ENCODE peak calls at places on chromosomes 2 and 18, in eight cellular contexts. B is GM13976; D is AG04449; Y is esophagus squamous epithelium; R is RWPE1; Q is fibroblast of lung; U is activated B cell treated with CpG ODN at 0.5 μM for 24 hours; Z is CD4-positive, alpha-beta T cell. X is an unnamed sample.

GRCh38 chr2:236720974-236721600 is 151.5 kb downstream of the ACKR3 start:
- DNase-seq in Z (no peak), D (no peak), Y (no peak), R (peak; percentile 57), U (no peak), Q (no peak), B (no peak), X (no peak)

GRCh38 chr2:231900486-231900942 is 25.7 kb downstream of the NPPC start:
- DNase-seq in R (no peak), D (no peak), U (peak; percentile 55), Y (no peak), Q (peak; percentile 58), B (peak; percentile 88), Z (peak; percentile 24), X (peak; percentile 78)

GRCh38 chr18:2486426-2486825 is 84.9 kb downstream of the METTL4 start:
- DNase-seq in Y (no peak), R (no peak), Z (no peak), Q (no peak), B (no peak), U (no peak), D (no peak), X (no peak)

GRCh38 chr18:50113726-50114125 is 81.2 kb downstream of the MYO5B start:
- DNase-seq in Y (no peak), Q (no peak), R (no peak), Z (no peak), D (no peak), U (no peak), B (no peak), X (no peak)

GRCh38 chr2:234911271-234911670 is 40.5 kb upstream of the SH3BP4 start:
- DNase-seq in D (no peak), Z (no peak), B (no peak), Y (no peak), U (no peak), R (peak; percentile 45), Q (peak; percentile 68), X (no peak)

GRCh38 chr2:120108749-120109148 is 95.9 kb downstream of the EPB41L5 start:
- DNase-seq in D (no peak), Q (peak; percentile 40), Z (no peak), Y (no peak), U (no peak), B (no peak), R (peak; percentile 62), X (no peak)

GRCh38 chr2:109368798-109369197 is 239.8 kb downstream of the SH3RF3 start:
- DNase-seq in Q (no peak), B (no peak), D (no peak), Y (no peak), Z (no peak), U (no peak), R (no peak), X (peak; percentile 52)

GRCh38 chr2:84040281-84040680 is 418.8 kb downstream of the SUCLG1 start:
- DNase-seq in D (no peak), U (no peak), Z (no peak), Q (no peak), Y (no peak), R (no peak), B (no peak), X (no peak)

GRCh38 chr2:27596627-27597026 is 13.8 kb downstream of the ZNF512 start:
- DNase-seq in U (no peak), Y (no peak), B (no peak), Q (peak; percentile 15), R (no peak), D (no peak), Z (no peak), X (no peak)

GRCh38 chr18:59479776-59480175 is 120.7 kb upstream of the LMAN1 start:
- DNase-seq in Y (no peak), U (no peak), Q (no peak), R (no peak), B (no peak), Z (no peak), D (no peak), X (no peak)

GRCh38 chr2:15560404-15560987 is 638 bp downstream of the NBAS start:
- DNase-seq in D (no peak), Z (no peak), B (peak; percentile 24), U (no peak), R (peak; percentile 38), Y (no peak), Q (peak; percentile 27), X (no peak)

DNA sequence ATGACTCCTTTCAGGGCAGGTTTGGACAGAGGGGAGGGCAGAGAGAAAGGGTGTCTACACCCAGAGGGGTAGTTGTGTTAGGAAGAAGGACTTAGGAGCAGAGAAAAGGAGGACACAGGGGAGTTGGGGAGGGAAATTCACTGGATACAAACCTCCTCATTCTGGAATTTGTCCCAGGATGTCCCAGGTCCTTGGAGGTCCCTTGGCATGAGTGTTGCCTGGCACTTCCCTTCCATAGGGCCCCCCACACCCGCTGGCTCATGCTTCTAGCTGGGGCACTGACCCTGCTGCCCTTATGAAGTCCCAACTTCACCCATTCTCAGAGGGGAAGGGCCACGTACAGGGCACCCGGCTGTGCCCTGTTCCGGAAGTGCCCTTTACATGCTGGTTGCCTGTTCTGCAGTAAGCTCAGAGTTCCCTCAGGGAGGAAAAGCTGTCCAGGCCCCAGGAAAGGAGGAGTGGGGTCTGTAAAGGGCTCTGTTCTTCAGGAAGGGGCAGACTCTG is 93.6 kb upstream of the SMAD2 start:
- DNase-seq in B (no peak), Y (no peak), D (no peak), Z (no peak), Q (no peak), U (no peak), R (no peak), X (peak; percentile 31)
- TF ChIP-seq CTCF in B (no peak), Y (no peak), D (no peak), Z (no peak), Q (no peak), U (no peak), R (peak; percentile 22), X (no peak)

GRCh38 chr2:170464268-170464667 is 250.9 kb upstream of the SP5 start:
- DNase-seq in R (no peak), B (no peak), Q (no peak), Y (no peak), D (no peak), Z (no peak), U (no peak), X (no peak)

GRCh38 chr2:170463206-170463537 is 252.0 kb upstream of the SP5 start:
- DNase-seq in D (no peak), B (no peak), R (no peak), Y (no peak), U (no peak), Z (no peak), Q (no peak), X (no peak)

GRCh38 chr2:170462433-170463205 is 252.5 kb upstream of the SP5 start:
- DNase-seq in Y (no peak), D (no peak), U (no peak), B (no peak), Q (no peak), R (no peak), Z (no peak), X (no peak)

GRCh38 chr2:170465241-170465640 is 249.9 kb upstream of the SP5 start:
- DNase-seq in U (no peak), B (no peak), D (no peak), Y (no peak), Z (no peak), Q (peak; percentile 34), R (no peak), X (no peak)

GRCh38 chr2:170461875-170462274 is 253.3 kb upstream of the SP5 start:
- DNase-seq in Y (no peak), U (no peak), Q (peak; percentile 11), B (no peak), R (no peak), D (no peak), Z (no peak), X (no peak)
- TF ChIP-seq CTCF in Y (no peak), U (no peak), Q (no peak), B (no peak), R (no peak), D (no peak), Z (no peak), X (no peak)

DNA sequence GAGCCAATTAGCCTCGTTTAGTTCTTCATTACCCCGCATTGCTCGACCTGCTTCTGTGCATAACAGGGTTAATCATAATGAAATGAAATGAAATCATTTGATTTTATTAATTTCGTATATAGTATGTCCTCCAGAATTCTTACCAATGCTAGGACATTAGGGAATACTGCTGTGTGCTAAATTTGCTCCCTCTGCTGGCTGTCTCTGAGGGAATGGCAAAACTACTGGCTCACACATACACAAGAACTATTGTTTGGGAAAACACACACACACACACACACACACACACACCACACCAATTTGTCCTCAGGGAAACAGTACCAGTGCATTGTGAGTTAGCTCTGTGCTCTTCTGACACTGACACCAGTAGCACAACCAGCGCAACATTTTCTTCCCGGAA is 273.3 kb upstream of the TCF4 start:
- DNase-seq in Z (no peak), Y (no peak), R (no peak), D (no peak), U (no peak), Q (peak; percentile 60), B (no peak), X (no peak)
- TF ChIP-seq CTCF in Z (no peak), Y (no peak), R (peak; percentile 25), D (peak; percentile 65), U (no peak), Q (peak; percentile 59), B (no peak), X (peak; percentile 43)

GRCh38 chr2:66834859-66835258 is 399.9 kb downstream of the MEIS1 start:
- DNase-seq in U (no peak), R (no peak), B (no peak), Z (no peak), Y (no peak), Q (no peak), D (no peak), X (no peak)

GRCh38 chr2:66840321-66841014 is 405.5 kb downstream of the MEIS1 start:
- DNase-seq in U (no peak), Q (peak; percentile 95), R (no peak), B (no peak), D (peak; percentile 54), Y (no peak), Z (no peak), X (no peak)

GRCh38 chr2:66843856-66844255 is 408.9 kb downstream of the MEIS1 start:
- DNase-seq in D (no peak), R (no peak), Q (no peak), Y (no peak), B (no peak), U (no peak), Z (no peak), X (no peak)

GRCh38 chr2:66836851-66837250 is 401.9 kb downstream of the MEIS1 start:
- DNase-seq in D (no peak), R (no peak), U (no peak), Y (no peak), B (no peak), Z (no peak), Q (no peak), X (no peak)

DNA sequence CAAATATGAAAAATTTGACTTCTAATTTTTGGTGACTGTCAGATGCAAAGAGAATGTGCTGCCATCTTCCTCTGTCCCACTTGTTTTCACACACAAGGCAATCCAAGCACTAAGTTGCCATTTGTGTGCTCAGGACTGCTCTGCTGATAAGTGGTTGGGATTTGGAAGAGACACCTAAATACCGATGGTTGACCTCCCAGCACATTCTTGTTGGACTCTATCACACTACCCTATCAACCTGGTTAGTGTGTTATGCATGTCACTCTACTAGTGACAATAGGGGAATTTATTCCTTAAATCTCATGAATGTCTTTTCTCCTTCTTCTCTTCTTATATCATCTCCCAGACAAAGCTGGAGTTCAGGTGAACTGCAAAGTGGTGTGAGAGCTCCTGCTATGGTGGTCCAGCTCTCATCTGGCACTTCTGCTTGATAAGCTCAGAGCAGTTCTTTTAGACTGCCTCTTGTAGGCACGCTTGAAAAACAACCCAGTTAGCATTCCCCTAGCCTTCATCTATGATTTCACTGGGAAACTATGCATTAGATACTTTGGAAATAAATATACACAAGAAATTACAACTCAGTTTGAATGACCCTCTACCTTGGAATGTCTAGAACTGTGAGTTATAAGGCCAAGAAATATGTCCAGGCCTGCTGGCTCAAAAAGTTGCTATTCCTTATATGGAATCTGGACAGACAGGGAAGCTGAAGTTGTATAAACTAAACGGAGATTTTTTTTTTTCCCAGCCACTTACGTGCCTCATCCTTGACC is 404.8 kb downstream of the MEIS1 start:
- DNase-seq in D (peak; percentile 99), R (peak; percentile 94), Y (no peak), Q (peak; percentile 99), U (no peak), B (no peak), Z (no peak), X (peak; percentile 67)
- TF ChIP-seq CTCF in D (no peak), R (no peak), Y (no peak), Q (no peak), U (no peak), B (no peak), Z (no peak), X (no peak)